ENCODE peak calls at places on chromosomes 4 and X, in nine cellular contexts. M, T, J, D, U, A, R, I and B are unnamed samples.

GRCh38 chr4:2348786-2349185 is 69.7 kb downstream of the ZFYVE28 start:
- DNase-seq in D (no peak), I (no peak), T (no peak), A (no peak), U (no peak), J (no peak), R (no peak), M (no peak), B (no peak)

GRCh38 chrX:155819966-155820491 is 61.1 kb upstream of the VAMP7 start:
- DNase-seq in I (peak; percentile 82), J (peak; percentile 60), D (peak; percentile 88), U (peak; percentile 48), M (peak; percentile 1), T (peak; percentile 64), R (peak; percentile 70), A (no peak), B (peak; percentile 68)

GRCh38 chr4:47899639-47900038 is 14.7 kb downstream of the NFXL1 start:
- DNase-seq in A (no peak), D (no peak), T (no peak), U (no peak), R (peak; percentile 12), I (no peak), J (no peak), M (no peak), B (no peak)

GRCh38 chr4:95549246-95550138 is 719 bp upstream of the UNC5C start:
- DNase-seq in D (peak; percentile 68), A (no peak), M (no peak), R (no peak), U (peak; percentile 86), I (peak; percentile 63), J (peak; percentile 55), T (no peak), B (peak; percentile 80)

GRCh38 chrX:150813922-150814321 is 84.5 kb downstream of the CD99L2 start:
- DNase-seq in R (no peak), I (no peak), D (no peak), M (no peak), U (no peak), J (no peak), T (no peak), A (no peak), B (no peak)

GRCh38 chr4:185128272-185129119 is 14.6 kb upstream of the SLC25A4 start:
- DNase-seq in U (peak; percentile 37), R (no peak), A (no peak), T (peak; percentile 36), I (no peak), M (no peak), D (no peak), J (peak; percentile 36), B (peak; percentile 70)

GRCh38 chrX:16786791-16787735 is 797 bp downstream of the TXLNG start:
- DNase-seq in U (peak; percentile 33), I (no peak), R (no peak), T (peak; percentile 11), D (peak; percentile 53), A (peak; percentile 17), M (peak; percentile 33), J (peak; percentile 3), B (no peak)

GRCh38 chr4:85398276-85398675 is 76.7 kb upstream of the ARHGAP24 start:
- DNase-seq in U (peak; percentile 18), M (no peak), J (no peak), D (peak; percentile 2), A (no peak), I (peak; percentile 28), T (no peak), R (no peak), B (no peak)

GRCh38 chrX:53713987-53714579 is 27.6 kb upstream of the HUWE1 start:
- DNase-seq in J (no peak), D (peak; percentile 4), I (no peak), A (no peak), M (peak; percentile 0), R (no peak), U (no peak), T (no peak), B (no peak)

GRCh38 chr4:78517050-78517652 is 34.4 kb upstream of the ANXA3 start:
- DNase-seq in U (no peak), I (peak; percentile 51), M (no peak), J (no peak), R (peak; percentile 32), T (no peak), A (no peak), D (peak; percentile 62), B (no peak)

GRCh38 chr4:1365271-1366178 is 18.5 kb downstream of the UVSSA start:
- DNase-seq in T (peak; percentile 9), D (no peak), J (no peak), A (no peak), U (no peak), I (no peak), R (no peak), M (no peak), B (no peak)

GRCh38 chrX:154540897-154541535 is 5.6 kb downstream of the G6PD start:
- DNase-seq in M (no peak), I (no peak), J (no peak), D (no peak), R (no peak), T (no peak), A (no peak), U (no peak), B (no peak)

GRCh38 chr4:75555294-75556164 is at the start of gene ODAPH:
- DNase-seq in U (no peak), A (no peak), R (no peak), M (peak; percentile 31), J (no peak), D (no peak), I (peak; percentile 83), T (no peak), B (no peak)

GRCh38 chr4:187656953-187657352 is 338.6 kb upstream of the ZFP42 start:
- DNase-seq in T (no peak), R (no peak), I (no peak), M (no peak), D (peak; percentile 80), U (no peak), A (no peak), J (no peak), B (no peak)

GRCh38 chr4:10020871-10021676 is at the start of gene SLC2A9:
- DNase-seq in U (peak; percentile 57), A (no peak), R (no peak), M (no peak), I (no peak), T (no peak), D (no peak), J (peak; percentile 21), B (no peak)

GRCh38 chr4:77025643-77026321 is 50.0 kb downstream of the CCNI start:
- DNase-seq in M (no peak), D (no peak), T (no peak), U (no peak), A (no peak), J (no peak), I (no peak), R (no peak), B (no peak)

GRCh38 chr4:75499900-75500299 is 14.3 kb downstream of the RCHY1 start:
- DNase-seq in D (no peak), A (no peak), U (no peak), T (no peak), J (no peak), R (no peak), I (no peak), M (no peak), B (no peak)

GRCh38 chr4:141347738-141348524 is 127.2 kb downstream of the ZNF330 start:
- DNase-seq in D (no peak), T (no peak), I (no peak), R (no peak), A (no peak), U (no peak), J (no peak), M (no peak), B (no peak)

GRCh38 chr4:73520821-73521220 is 39.3 kb downstream of the AFM start:
- DNase-seq in D (peak; percentile 88), J (no peak), A (no peak), M (no peak), U (no peak), T (peak; percentile 73), I (peak; percentile 96), R (no peak), B (no peak)

GRCh38 chr4:156672924-156673323 is 298.7 kb downstream of the PDGFC start:
- DNase-seq in A (no peak), T (no peak), U (no peak), M (no peak), D (no peak), I (peak; percentile 22), R (no peak), J (no peak), B (no peak)

GRCh38 chr4:71287305-71287704 is 51.5 kb upstream of the SLC4A4 start:
- DNase-seq in T (no peak), M (no peak), D (peak; percentile 34), U (no peak), J (no peak), A (no peak), R (no peak), I (no peak), B (no peak)

GRCh38 chr4:26238782-26239647 is 81.8 kb upstream of the RBPJ start:
- DNase-seq in R (peak; percentile 91), I (peak; percentile 78), A (no peak), J (no peak), U (no peak), D (peak; percentile 67), M (no peak), T (no peak), B (no peak)

GRCh38 chr4:87521757-87522374 is 7.3 kb downstream of the SPARCL1 start:
- DNase-seq in M (no peak), A (no peak), U (no peak), R (no peak), D (peak; percentile 65), J (no peak), T (no peak), I (peak; percentile 57), B (no peak)

GRCh38 chrX:116499780-116500179 is 37.0 kb upstream of the CT83 start:
- DNase-seq in D (peak; percentile 4), R (no peak), I (no peak), J (no peak), A (no peak), T (no peak), M (no peak), U (no peak), B (no peak)

GRCh38 chrX:39582091-39582490 is 515.7 kb downstream of the BCOR start:
- DNase-seq in T (no peak), R (no peak), J (no peak), A (no peak), U (no peak), I (no peak), M (no peak), D (no peak), B (no peak)

GRCh38 chrX:71632923-71633657 is 14.8 kb upstream of the CXCR3 start:
- DNase-seq in J (no peak), A (no peak), R (no peak), T (no peak), D (no peak), U (no peak), I (no peak), M (no peak), B (no peak)